ENCODE peak calls at places on chromosomes 4 and X, in nine cellular contexts. F, S, K, T, N, B, A, E and I are unnamed samples.

GRCh38 chrX:78029663-78030062 is 60.2 kb upstream of the PGAM4 start:
- DNase-seq in F (peak; percentile 23), S (no peak), K (peak; percentile 58), T (no peak), N (peak; percentile 52), B (no peak), A (peak; percentile 6), E (peak; percentile 17), I (no peak)

GRCh38 chrX:114584434-114584943 is 603 bp downstream of the HTR2C start:
- DNase-seq in F (no peak), S (no peak), K (peak; percentile 86), T (no peak), N (peak; percentile 2), B (no peak), A (no peak), E (peak; percentile 79), I (no peak)

GRCh38 chrX:68084765-68085164 is 348.5 kb downstream of the OPHN1 start:
- DNase-seq in F (no peak), S (no peak), K (no peak), T (no peak), N (peak; percentile 68), B (no peak), A (peak; percentile 43), E (no peak), I (no peak)

GRCh38 chr4:77564231-77564630 is 41.4 kb upstream of the CXCL13 start:
- DNase-seq in F (no peak), S (no peak), K (no peak), T (peak; percentile 18), N (no peak), B (no peak), A (no peak), E (no peak), I (peak; percentile 75)

GRCh38 chrX:155213731-155214130 is 2.5 kb upstream of the VBP1 start:
- DNase-seq in F (no peak), S (no peak), K (no peak), T (no peak), N (no peak), B (no peak), A (no peak), E (no peak), I (no peak)

GRCh38 chrX:53441531-53442321 is 7.6 kb upstream of the HSD17B10 start:
- DNase-seq in F (peak; percentile 81), S (peak; percentile 75), K (peak; percentile 92), T (peak; percentile 72), N (peak; percentile 80), B (peak; percentile 91), A (peak; percentile 63), E (peak; percentile 92), I (peak; percentile 91)

GRCh38 chr4:122765702-122766352 is 33.3 kb downstream of the BBS12 start:
- DNase-seq in F (no peak), S (no peak), K (no peak), T (no peak), N (peak; percentile 94), B (no peak), A (peak; percentile 91), E (no peak), I (no peak)

GRCh38 chr4:179595671-179596410 is 2153.6 kb upstream of the AGA start:
- DNase-seq in F (no peak), S (no peak), K (no peak), T (no peak), N (peak; percentile 1), B (no peak), A (peak; percentile 98), E (no peak), I (no peak)

GRCh38 chrX:19670854-19671620 is 155.7 kb upstream of the MAP3K15 start:
- DNase-seq in F (no peak), S (peak; percentile 38), K (peak; percentile 53), T (no peak), N (peak; percentile 85), B (no peak), A (peak; percentile 84), E (peak; percentile 14), I (peak; percentile 72)

GRCh38 chr4:88672987-88673386 is 24.6 kb downstream of the NAP1L5 start:
- DNase-seq in F (no peak), S (no peak), K (peak; percentile 82), T (no peak), N (peak; percentile 54), B (no peak), A (peak; percentile 30), E (peak; percentile 54), I (no peak)

GRCh38 chrX:18026171-18026570 is 165.1 kb upstream of the RAI2 start:
- DNase-seq in F (no peak), S (no peak), K (no peak), T (no peak), N (no peak), B (no peak), A (no peak), E (no peak), I (no peak)

GRCh38 chr4:82371398-82371972 is 2.3 kb downstream of the HNRNPD start:
- DNase-seq in F (no peak), S (no peak), K (no peak), T (no peak), N (peak; percentile 49), B (no peak), A (no peak), E (no peak), I (no peak)

GRCh38 chrX:150762258-150762867 is 69.2 kb downstream of the MTMR1 start:
- DNase-seq in F (no peak), S (no peak), K (peak; percentile 39), T (no peak), N (no peak), B (no peak), A (no peak), E (no peak), I (no peak)

GRCh38 chrX:44036336-44036735 is 63.1 kb upstream of the NDP start:
- DNase-seq in F (no peak), S (no peak), K (no peak), T (no peak), N (peak; percentile 69), B (no peak), A (peak; percentile 93), E (no peak), I (no peak)

GRCh38 chr4:37675587-37676290 is 10.4 kb downstream of the RELL1 start:
- DNase-seq in F (no peak), S (no peak), K (no peak), T (peak; percentile 29), N (no peak), B (no peak), A (no peak), E (no peak), I (no peak)

GRCh38 chr4:40515037-40515397 is 114.6 kb downstream of the RBM47 start:
- DNase-seq in F (no peak), S (no peak), K (no peak), T (no peak), N (peak; percentile 11), B (no peak), A (peak; percentile 50), E (no peak), I (no peak)

GRCh38 chrX:10989386-10989785 is 121.7 kb upstream of the HCCS start:
- DNase-seq in F (no peak), S (no peak), K (peak; percentile 51), T (no peak), N (no peak), B (no peak), A (peak; percentile 46), E (peak; percentile 18), I (no peak)
- H3K4me1 ChIP-seq in F (no peaks in the 10 kb centered on the region), S (no peaks in the 10 kb centered on the region), K (no peaks in the 10 kb centered on the region), T (no peaks in the 10 kb centered on the region), N (no peaks in the 10 kb centered on the region), B (no peaks in the 10 kb centered on the region), A (no peaks in the 10 kb centered on the region), E (no peaks in the 10 kb centered on the region), I (no peaks in the 10 kb centered on the region)

GRCh38 chr4:55409468-55410171 is 13.9 kb downstream of the TMEM165 start:
- DNase-seq in F (no peak), S (no peak), K (peak; percentile 66), T (no peak), N (peak; percentile 59), B (no peak), A (no peak), E (peak; percentile 62), I (no peak)
- H3K4me3 ChIP-seq in F (no peak overlapping the region), S (no peak overlapping the region), K (no peak overlapping the region), T (no peak overlapping the region), N (no peak overlapping the region), B (no peak overlapping the region), A (no peak overlapping the region), E (no peak overlapping the region), I (no peak overlapping the region)

GRCh38 chr4:72318771-72319170 is 250.2 kb downstream of the ADAMTS3 start:
- DNase-seq in F (no peak), S (no peak), K (no peak), T (no peak), N (peak; percentile 72), B (no peak), A (peak; percentile 53), E (no peak), I (no peak)

GRCh38 chr4:72314869-72315268 is 254.2 kb downstream of the ADAMTS3 start:
- DNase-seq in F (no peak), S (no peak), K (no peak), T (no peak), N (peak; percentile 92), B (no peak), A (peak; percentile 83), E (no peak), I (no peak)

GRCh38 chr4:72311291-72311690 is 257.7 kb downstream of the ADAMTS3 start:
- DNase-seq in F (no peak), S (no peak), K (no peak), T (no peak), N (peak; percentile 19), B (no peak), A (no peak), E (no peak), I (no peak)

GRCh38 chr4:72312032-72312650 is 256.9 kb downstream of the ADAMTS3 start:
- DNase-seq in F (peak; percentile 80), S (peak; percentile 71), K (peak; percentile 75), T (peak; percentile 6), N (peak; percentile 97), B (no peak), A (peak; percentile 92), E (peak; percentile 56), I (peak; percentile 89)

DNA sequence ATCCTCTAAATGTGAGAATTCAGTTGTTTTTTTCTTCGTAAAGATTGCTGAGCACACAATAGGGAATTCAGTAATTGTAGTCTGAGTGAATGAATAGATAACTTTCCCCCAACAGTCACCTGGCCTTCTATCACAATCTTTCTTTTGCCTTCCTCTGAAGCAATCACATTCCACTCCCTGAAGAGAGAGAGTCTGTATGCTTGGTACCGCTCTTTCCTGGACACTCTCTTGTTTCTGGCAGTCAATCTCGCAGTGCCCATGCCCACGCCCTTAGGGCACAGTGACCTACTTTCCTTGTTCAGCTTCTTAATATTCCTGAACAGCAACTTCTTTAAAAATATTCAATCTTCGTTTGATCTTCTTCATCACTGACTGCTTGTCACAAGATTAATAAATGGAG is 255.9 kb downstream of the ADAMTS3 start:
- DNase-seq in F (no peak), S (no peak), K (no peak), T (no peak), N (peak; percentile 29), B (no peak), A (no peak), E (no peak), I (no peak)
- H3K27ac ChIP-seq in F (no peak overlapping the region), S (peak overlapping the region; percentile 75), K (peak overlapping the region; percentile 62), T (no peak overlapping the region), N (peak overlapping the region; percentile 87), B (no peak overlapping the region), A (peak overlapping the region; percentile 84), E (no peak overlapping the region), I (peak overlapping the region; percentile 65)

DNA sequence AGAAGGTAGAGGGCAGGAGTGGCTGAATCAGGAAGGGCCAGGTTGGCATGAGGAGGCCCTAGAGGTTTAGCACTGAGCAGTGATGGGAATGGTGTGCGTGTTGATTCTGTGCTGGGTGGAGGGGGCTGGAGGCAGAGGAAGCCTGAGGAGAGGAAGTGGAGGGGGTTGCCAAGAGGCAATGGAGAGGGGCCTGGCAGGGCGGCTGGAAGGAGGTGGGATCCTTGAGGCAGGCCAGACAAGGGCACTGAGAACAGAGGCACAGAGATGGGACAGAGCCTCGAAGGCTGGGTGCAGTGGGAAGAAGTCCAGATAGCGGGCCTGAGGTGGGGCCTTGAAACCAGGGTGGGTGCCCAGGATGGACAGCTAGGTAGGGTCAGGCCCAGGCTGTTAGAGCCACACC is 24.3 kb downstream of the SH3BP2 start:
- DNase-seq in F (no peak), S (no peak), K (no peak), T (no peak), N (no peak), B (no peak), A (no peak), E (no peak), I (no peak)
- H3K4me1 ChIP-seq in F (peaks cover 13% of the 10 kb centered on the region), S (no peaks in the 10 kb centered on the region), K (no peaks in the 10 kb centered on the region), T (no peaks in the 10 kb centered on the region), N (peaks cover 7% of the 10 kb centered on the region), B (peaks cover 38% of the 10 kb centered on the region), A (peaks cover 7% of the 10 kb centered on the region), E (peaks cover 5% of the 10 kb centered on the region), I (no peaks in the 10 kb centered on the region)